ENCODE peak calls at places on chromosomes 7 and 10, in ten cellular contexts. C is HCEC 1CT; J is brain microvascular endothelial cell; G is HT1080; P is AML-193; M is NCI-H1417 treated with DMSO at 0.1 percent for 48 hours; I is KBM-7; Q is ACHN; L is neural crest cell; B is effector memory CD4-positive, alpha-beta T cell. F is an unnamed sample.

GRCh38 chr7:5139998-5140397 is 50.0 kb upstream of the WIPI2 start:
- DNase-seq in C (peak), Q (peak), G (no peak), J (peak), I (peak), P (peak), B (no peak), M (no peak), L (peak), F (peak)

GRCh38 chr10:99779335-99779734 is 3.1 kb upstream of the ABCC2 start:
- DNase-seq in L (no peak), I (peak), Q (peak), J (peak), B (no peak), P (peak), C (peak), G (peak), M (no peak), F (peak)

GRCh38 chr10:86785021-86785420 is 28.6 kb downstream of the BMPR1A start:
- DNase-seq in P (no peak), L (no peak), C (no peak), B (no peak), G (no peak), J (no peak), I (no peak), M (no peak), Q (no peak), F (peak)

GRCh38 chr10:107163904-107164861 is at the start of gene SORCS1:
- DNase-seq in M (no peak), B (no peak), Q (no peak), P (no peak), J (no peak), I (no peak), C (no peak), L (peak), G (no peak), F (no peak)

GRCh38 chr7:55046582-55047347 is 27.9 kb downstream of the EGFR start:
- DNase-seq in Q (no peak), J (no peak), L (no peak), B (no peak), C (no peak), M (no peak), G (no peak), I (no peak), P (no peak), F (no peak)

GRCh38 chr10:78588194-78588811 is 480.5 kb upstream of the ZMIZ1 start:
- DNase-seq in J (no peak), Q (no peak), L (no peak), P (no peak), C (no peak), G (no peak), M (no peak), B (no peak), I (no peak), F (no peak)

GRCh38 chr7:128835790-128836641 is 5.8 kb downstream of the FLNC start:
- DNase-seq in I (no peak), C (no peak), M (no peak), L (no peak), G (no peak), J (peak), B (no peak), Q (no peak), P (no peak), F (no peak)

GRCh38 chr10:36671607-36672006 is 453.8 kb upstream of the ANKRD30A start:
- DNase-seq in C (peak), P (no peak), L (no peak), J (no peak), M (no peak), I (no peak), B (no peak), G (no peak), Q (no peak), F (peak)

GRCh38 chr7:54560726-54561125 is 18.6 kb downstream of the VSTM2A start:
- DNase-seq in J (no peak), M (no peak), Q (no peak), B (no peak), P (no peak), G (no peak), I (no peak), L (no peak), C (no peak), F (peak)

GRCh38 chr10:60517805-60518204 is 128.1 kb upstream of the ANK3 start:
- DNase-seq in L (no peak), Q (no peak), B (no peak), M (no peak), G (no peak), P (no peak), I (no peak), J (no peak), C (no peak), F (peak)

GRCh38 chr7:152383341-152384234 is 52.2 kb downstream of the KMT2C start:
- DNase-seq in G (peak), Q (no peak), L (no peak), B (no peak), J (peak), I (no peak), M (no peak), C (peak), P (no peak), F (peak)

GRCh38 chr10:102627446-102628293 is 16.6 kb upstream of the TRIM8 start:
- DNase-seq in M (no peak), G (no peak), L (no peak), C (peak), J (peak), I (no peak), Q (peak), B (no peak), P (no peak), F (peak)

GRCh38 chr10:132110091-132110490 is 44.3 kb downstream of the JAKMIP3 start:
- DNase-seq in I (no peak), C (no peak), Q (no peak), B (no peak), G (no peak), P (no peak), J (no peak), M (no peak), L (no peak), F (no peak)

GRCh38 chr10:3077940-3078630 is 10.7 kb downstream of the PFKP start:
- DNase-seq in P (no peak), C (no peak), G (no peak), L (no peak), I (no peak), B (no peak), J (no peak), Q (no peak), M (no peak), F (no peak)

GRCh38 chr10:28991326-28991725 is 297.5 kb upstream of the LYZL1 start:
- DNase-seq in J (peak), P (no peak), G (no peak), C (no peak), L (no peak), B (no peak), Q (no peak), M (no peak), I (no peak), F (peak)

GRCh38 chr10:122051609-122052385 is 62.8 kb downstream of the TACC2 start:
- DNase-seq in B (no peak), J (peak), Q (peak), L (peak), P (no peak), G (peak), C (peak), I (peak), M (no peak), F (peak)

GRCh38 chr7:18320971-18321567 is 174.5 kb upstream of the HDAC9 start:
- DNase-seq in P (peak), C (peak), G (peak), L (no peak), J (peak), B (no peak), I (peak), M (peak), Q (peak), F (peak)

GRCh38 chr7:30144659-30145321 is 10.0 kb downstream of the MTURN start:
- DNase-seq in P (no peak), M (no peak), Q (no peak), C (no peak), J (no peak), B (no peak), L (no peak), I (peak), G (no peak), F (no peak)

GRCh38 chr7:23664122-23664521 is 15.9 kb upstream of the FAM221A start:
- DNase-seq in G (no peak), I (no peak), Q (no peak), M (no peak), J (no peak), L (no peak), P (no peak), C (no peak), B (no peak), F (no peak)

GRCh38 chr10:84424731-84425165 is 96.4 kb downstream of the CCSER2 start:
- DNase-seq in L (no peak), C (peak), J (peak), M (no peak), B (no peak), G (peak), P (no peak), Q (peak), I (peak), F (peak)

GRCh38 chr7:42745357-42746022 is 166.4 kb downstream of the C7orf25 start:
- DNase-seq in B (no peak), M (no peak), J (peak), Q (peak), I (peak), C (peak), L (peak), P (peak), G (no peak), F (peak)

GRCh38 chr7:127514499-127514898 is 70.9 kb downstream of the GCC1 start:
- DNase-seq in P (peak), G (peak), C (peak), L (no peak), M (peak), J (peak), B (no peak), Q (peak), I (peak), F (peak)

GRCh38 chr10:6362879-6363278 is 160.1 kb downstream of the PFKFB3 start:
- DNase-seq in Q (no peak), C (no peak), I (no peak), B (no peak), J (no peak), G (no peak), P (no peak), L (no peak), M (no peak), F (no peak)

GRCh38 chr7:22330903-22331302 is 26.1 kb downstream of the RAPGEF5 start:
- DNase-seq in M (no peak), G (no peak), C (no peak), J (no peak), I (no peak), B (no peak), L (no peak), Q (no peak), P (no peak), F (no peak)

GRCh38 chr10:76337641-76338040 is 906.2 kb downstream of the LRMDA start:
- DNase-seq in C (peak), I (no peak), J (peak), L (no peak), P (no peak), Q (no peak), G (peak), B (no peak), M (no peak), F (peak)

GRCh38 chr7:87875151-87876039 is 765 bp downstream of the SLC25A40 start:
- DNase-seq in B (peak), L (peak), J (no peak), Q (peak), P (no peak), M (no peak), G (no peak), C (no peak), I (peak), F (peak)

GRCh38 chr7:25951414-25952276 is 200.4 kb upstream of the NFE2L3 start:
- DNase-seq in C (no peak), L (no peak), G (no peak), P (no peak), J (no peak), Q (no peak), I (no peak), B (no peak), M (no peak), F (peak)

GRCh38 chr10:89891006-89891405 is 189.6 kb downstream of the KIF20B start:
- DNase-seq in G (no peak), Q (no peak), C (no peak), I (no peak), B (no peak), L (no peak), P (no peak), M (no peak), J (no peak), F (peak)

GRCh38 chr10:79003183-79004100 is 65.3 kb upstream of the ZMIZ1 start:
- DNase-seq in L (no peak), M (no peak), G (no peak), I (no peak), C (no peak), B (no peak), J (no peak), P (no peak), Q (no peak), F (no peak)

GRCh38 chr7:2271273-2272026 is 29.4 kb downstream of the NUDT1 start:
- DNase-seq in Q (no peak), C (no peak), B (no peak), G (no peak), L (no peak), P (no peak), I (no peak), M (no peak), J (no peak), F (no peak)